ENCODE peak calls at places on chromosomes 6 and 20, in six cellular contexts. One of them, this sample, is unnamed. For H3K4me1 and H3K27me3, the result is how much of the 10 kb centered on the place peaks cover.

GRCh38 chr6:28675600-28675999 is 149.9 kb downstream of the GPX5 start:
- DNase-seq in GM23248: no peak
- DNase-seq in psoas muscle: no peak
- DNase-seq in hepatocyte: no peak
- DNase-seq in PC-9: no peak
- DNase-seq in lung: no peak
- DNase-seq in this sample: no peak

GRCh38 chr6:114762145-114762544 is 419.3 kb upstream of the HS3ST5 start:
- DNase-seq in GM23248: no peak
- DNase-seq in psoas muscle: no peak
- DNase-seq in hepatocyte: no peak
- DNase-seq in PC-9: no peak
- DNase-seq in lung: no peak
- DNase-seq in this sample: no peak

GRCh38 chr6:108453601-108454157 is 107.0 kb upstream of the FOXO3 start:
- DNase-seq in GM23248: peak
- DNase-seq in psoas muscle: no peak
- DNase-seq in hepatocyte: no peak
- DNase-seq in PC-9: no peak
- DNase-seq in lung: no peak
- DNase-seq in this sample: no peak

GRCh38 chr20:57495978-57496377 is 29.0 kb downstream of the CTCFL start:
- DNase-seq in GM23248: no peak
- DNase-seq in psoas muscle: no peak
- DNase-seq in hepatocyte: no peak
- DNase-seq in PC-9: no peak
- DNase-seq in lung: no peak
- DNase-seq in this sample: no peak

GRCh38 chr6:12635813-12636212 is 80.8 kb upstream of the PHACTR1 start:
- DNase-seq in GM23248: peak
- DNase-seq in psoas muscle: no peak
- DNase-seq in hepatocyte: no peak
- DNase-seq in PC-9: no peak
- DNase-seq in lung: no peak
- DNase-seq in this sample: no peak

GRCh38 chr6:99589290-99589672 is 17.4 kb upstream of the PRDM13 start:
- DNase-seq in GM23248: peak
- DNase-seq in psoas muscle: no peak
- DNase-seq in hepatocyte: no peak
- DNase-seq in PC-9: no peak
- DNase-seq in lung: no peak
- DNase-seq in this sample: no peak

GRCh38 chr20:33401922-33402369 is 627 bp upstream of the CDK5RAP1 start:
- DNase-seq in GM23248: peak
- DNase-seq in psoas muscle: no peak
- DNase-seq in hepatocyte: no peak
- DNase-seq in PC-9: no peak
- DNase-seq in lung: no peak
- DNase-seq in this sample: no peak

GRCh38 chr6:16097382-16098171 is 31.3 kb upstream of the MYLIP start:
- DNase-seq in GM23248: no peak
- DNase-seq in psoas muscle: no peak
- DNase-seq in hepatocyte: no peak
- DNase-seq in PC-9: no peak
- DNase-seq in lung: no peak
- DNase-seq in this sample: no peak

GRCh38 chr6:44539701-44540100 is 152.2 kb downstream of the CDC5L start:
- DNase-seq in GM23248: no peak
- DNase-seq in psoas muscle: no peak
- DNase-seq in hepatocyte: no peak
- DNase-seq in PC-9: no peak
- DNase-seq in lung: no peak
- DNase-seq in this sample: no peak

GRCh38 chr6:108559884-108560462 is 744 bp upstream of the FOXO3 start:
- DNase-seq in GM23248: peak
- DNase-seq in psoas muscle: peak
- DNase-seq in hepatocyte: peak
- DNase-seq in PC-9: peak
- DNase-seq in lung: peak
- DNase-seq in this sample: no peak

GRCh38 chr20:41655966-41656685 is 37.9 kb upstream of the CHD6 start:
- DNase-seq in GM23248: no peak
- DNase-seq in psoas muscle: no peak
- DNase-seq in hepatocyte: no peak
- DNase-seq in PC-9: no peak
- DNase-seq in lung: no peak
- DNase-seq in this sample: no peak

GRCh38 chr20:41650221-41650948 is 32.2 kb upstream of the CHD6 start:
- DNase-seq in GM23248: no peak
- DNase-seq in psoas muscle: no peak
- DNase-seq in hepatocyte: peak
- DNase-seq in PC-9: peak
- DNase-seq in lung: no peak
- DNase-seq in this sample: no peak

GRCh38 chr20:41654884-41655283 is 36.7 kb upstream of the CHD6 start:
- DNase-seq in GM23248: peak
- DNase-seq in psoas muscle: no peak
- DNase-seq in hepatocyte: peak
- DNase-seq in PC-9: no peak
- DNase-seq in lung: no peak
- DNase-seq in this sample: no peak

GRCh38 chr20:41657655-41658054 is 39.5 kb upstream of the CHD6 start:
- DNase-seq in GM23248: no peak
- DNase-seq in psoas muscle: no peak
- DNase-seq in hepatocyte: no peak
- DNase-seq in PC-9: no peak
- DNase-seq in lung: no peak
- DNase-seq in this sample: no peak

DNA sequence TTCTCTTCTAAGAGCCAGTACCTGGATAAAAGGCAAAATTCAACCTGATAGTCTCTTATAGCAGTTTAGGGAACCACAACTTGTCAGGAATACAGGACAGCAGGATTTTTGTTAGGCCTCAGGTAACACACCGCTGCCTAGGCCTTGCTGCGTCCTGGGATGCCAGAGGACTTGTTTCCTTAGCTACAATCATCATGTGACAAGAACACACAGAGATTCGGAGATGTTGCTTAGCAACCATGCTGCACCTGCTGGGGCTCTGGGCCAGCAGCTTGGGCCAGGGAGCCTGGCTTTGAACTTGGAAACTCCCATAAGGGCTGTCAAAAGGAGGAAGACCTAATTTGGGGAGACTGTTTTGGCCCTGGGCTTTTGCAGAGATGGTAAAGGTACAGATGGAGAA is 36.1 kb upstream of the CHD6 start:
- DNase-seq in GM23248: no peak
- DNase-seq in psoas muscle: no peak
- DNase-seq in hepatocyte: no peak
- DNase-seq in PC-9: no peak
- DNase-seq in lung: no peak
- DNase-seq in this sample: no peak
- H3K4me1 ChIP-seq in GM23248: under half
- H3K4me1 ChIP-seq in psoas muscle: under half
- H3K4me1 ChIP-seq in hepatocyte: under half
- H3K4me1 ChIP-seq in PC-9: under half
- H3K4me1 ChIP-seq in lung: under half
- H3K4me1 ChIP-seq in this sample: under half

DNA sequence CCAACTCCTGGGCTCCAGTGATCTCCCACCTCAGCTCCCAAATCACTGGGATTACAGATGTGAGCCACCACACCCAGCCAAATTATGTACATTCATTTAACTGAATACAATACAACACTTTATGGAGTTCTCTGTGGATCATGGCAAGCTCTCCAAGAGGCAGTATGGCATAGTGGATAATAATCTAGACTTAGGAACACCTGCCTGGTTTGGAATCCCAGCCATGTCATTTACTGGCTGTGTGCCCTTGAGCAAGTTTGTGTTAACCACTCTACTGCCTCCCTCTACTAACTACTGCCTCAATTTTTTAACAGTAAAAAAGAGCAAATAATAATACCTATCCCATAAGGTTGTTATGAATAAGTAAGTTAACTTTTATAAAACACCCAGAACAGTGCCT is 1.9 kb upstream of the ETV7 start:
- DNase-seq in GM23248: no peak
- DNase-seq in psoas muscle: no peak
- DNase-seq in hepatocyte: no peak
- DNase-seq in PC-9: no peak
- DNase-seq in lung: no peak
- DNase-seq in this sample: no peak
- H3K27me3 ChIP-seq in GM23248: under half
- H3K27me3 ChIP-seq in psoas muscle: under half
- H3K27me3 ChIP-seq in hepatocyte: under half
- H3K27me3 ChIP-seq in PC-9: under half
- H3K27me3 ChIP-seq in lung: under half
- H3K27me3 ChIP-seq in this sample: under half

GRCh38 chr20:20731000-20731944 is 18.8 kb upstream of the RALGAPA2 start:
- DNase-seq in GM23248: no peak
- DNase-seq in psoas muscle: no peak
- DNase-seq in hepatocyte: no peak
- DNase-seq in PC-9: no peak
- DNase-seq in lung: no peak
- DNase-seq in this sample: no peak

GRCh38 chr20:20732641-20733040 is 20.2 kb upstream of the RALGAPA2 start:
- DNase-seq in GM23248: no peak
- DNase-seq in psoas muscle: no peak
- DNase-seq in hepatocyte: no peak
- DNase-seq in PC-9: no peak
- DNase-seq in lung: no peak
- DNase-seq in this sample: no peak

GRCh38 chr20:20733943-20734342 is 21.5 kb upstream of the RALGAPA2 start:
- DNase-seq in GM23248: no peak
- DNase-seq in psoas muscle: no peak
- DNase-seq in hepatocyte: no peak
- DNase-seq in PC-9: no peak
- DNase-seq in lung: no peak
- DNase-seq in this sample: no peak

GRCh38 chr20:20729563-20729962 is 17.1 kb upstream of the RALGAPA2 start:
- DNase-seq in GM23248: no peak
- DNase-seq in psoas muscle: no peak
- DNase-seq in hepatocyte: no peak
- DNase-seq in PC-9: no peak
- DNase-seq in lung: no peak
- DNase-seq in this sample: no peak

GRCh38 chr20:20731945-20732296 is 19.5 kb upstream of the RALGAPA2 start:
- DNase-seq in GM23248: peak
- DNase-seq in psoas muscle: no peak
- DNase-seq in hepatocyte: no peak
- DNase-seq in PC-9: no peak
- DNase-seq in lung: no peak
- DNase-seq in this sample: no peak
- H3K4me3 ChIP-seq in GM23248: no peak
- H3K4me3 ChIP-seq in psoas muscle: no peak
- H3K4me3 ChIP-seq in hepatocyte: no peak
- H3K4me3 ChIP-seq in PC-9: no peak
- H3K4me3 ChIP-seq in lung: no peak
- H3K4me3 ChIP-seq in this sample: no peak

DNA sequence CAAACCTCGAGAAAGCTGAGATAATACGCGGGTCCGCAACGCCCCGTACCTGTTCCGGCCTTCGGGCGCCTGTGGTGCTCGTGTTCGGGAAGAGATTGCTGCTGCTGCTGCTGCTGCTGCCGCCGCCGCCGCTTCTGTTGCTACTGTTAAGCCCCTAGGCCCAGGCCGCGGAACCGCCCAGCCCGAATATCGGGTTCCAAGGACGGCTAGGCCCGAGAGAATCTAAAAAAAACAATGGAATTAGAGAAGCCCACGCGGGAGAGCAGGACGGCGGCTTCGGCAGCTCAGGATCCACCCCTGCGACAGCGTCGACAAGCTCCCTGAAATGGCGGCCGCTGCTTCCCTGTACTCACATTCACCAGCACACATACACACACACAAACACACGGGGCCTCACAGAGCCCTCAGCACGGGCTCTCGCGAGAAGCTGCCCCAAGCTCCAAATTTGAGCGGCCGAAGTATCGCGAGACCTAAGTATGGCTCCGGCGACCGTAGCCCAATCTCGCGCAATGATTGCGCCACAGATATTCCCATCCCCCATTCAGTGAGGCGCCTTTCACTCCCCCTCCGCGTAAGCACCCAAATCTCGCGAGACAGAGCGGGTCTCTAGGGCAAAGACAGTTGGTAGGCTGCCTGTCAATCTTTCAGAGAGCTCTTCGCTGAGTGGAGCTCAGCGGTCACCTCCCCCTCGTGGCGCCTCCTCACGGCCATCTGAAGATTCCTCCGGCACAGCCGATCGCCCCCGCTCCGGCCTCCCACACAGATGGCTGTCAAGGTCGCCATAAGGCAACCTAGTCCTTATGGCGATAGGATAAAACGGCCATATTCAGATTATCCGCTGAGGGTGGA is at the start of gene RBM39:
- DNase-seq in GM23248: peak
- DNase-seq in psoas muscle: peak
- DNase-seq in hepatocyte: peak
- DNase-seq in PC-9: peak
- DNase-seq in lung: peak
- DNase-seq in this sample: peak
- H3K4me1 ChIP-seq in GM23248: under half
- H3K4me1 ChIP-seq in psoas muscle: under half
- H3K4me1 ChIP-seq in hepatocyte: under half
- H3K4me1 ChIP-seq in PC-9: under half
- H3K4me1 ChIP-seq in lung: under half
- H3K4me1 ChIP-seq in this sample: half or more

GRCh38 chr6:15021074-15021473 is 224.8 kb upstream of the JARID2 start:
- DNase-seq in GM23248: no peak
- DNase-seq in psoas muscle: no peak
- DNase-seq in hepatocyte: no peak
- DNase-seq in PC-9: no peak
- DNase-seq in lung: no peak
- DNase-seq in this sample: no peak

GRCh38 chr6:15027472-15027871 is 218.4 kb upstream of the JARID2 start:
- DNase-seq in GM23248: no peak
- DNase-seq in psoas muscle: no peak
- DNase-seq in hepatocyte: no peak
- DNase-seq in PC-9: no peak
- DNase-seq in lung: no peak
- DNase-seq in this sample: no peak

GRCh38 chr6:15026832-15027231 is 219.0 kb upstream of the JARID2 start:
- DNase-seq in GM23248: no peak
- DNase-seq in psoas muscle: no peak
- DNase-seq in hepatocyte: peak
- DNase-seq in PC-9: peak
- DNase-seq in lung: peak
- DNase-seq in this sample: no peak

GRCh38 chr6:15023448-15023847 is 222.4 kb upstream of the JARID2 start:
- DNase-seq in GM23248: no peak
- DNase-seq in psoas muscle: no peak
- DNase-seq in hepatocyte: no peak
- DNase-seq in PC-9: peak
- DNase-seq in lung: no peak
- DNase-seq in this sample: peak

DNA sequence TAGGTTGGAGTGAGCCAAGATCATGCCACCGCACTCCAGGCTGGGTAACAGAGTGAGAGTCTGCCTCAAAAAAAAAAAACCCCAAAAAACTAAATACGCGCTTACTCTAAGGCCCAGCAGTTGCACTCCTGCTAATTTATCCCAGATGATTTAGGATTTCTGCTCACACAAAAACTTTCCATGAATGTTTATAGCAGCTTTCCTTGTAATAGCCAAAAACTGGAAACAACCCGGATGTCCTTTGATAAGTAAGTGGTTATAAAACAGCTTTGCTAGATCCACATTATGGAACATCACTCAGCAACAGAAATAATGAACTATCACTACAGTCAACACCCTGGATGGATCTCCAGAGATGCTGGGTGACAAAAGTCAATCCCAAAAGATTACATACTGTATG is 220.5 kb upstream of the JARID2 start:
- DNase-seq in GM23248: no peak
- DNase-seq in psoas muscle: no peak
- DNase-seq in hepatocyte: no peak
- DNase-seq in PC-9: no peak
- DNase-seq in lung: no peak
- DNase-seq in this sample: no peak
- H3K27me3 ChIP-seq in GM23248: under half
- H3K27me3 ChIP-seq in psoas muscle: under half
- H3K27me3 ChIP-seq in hepatocyte: under half
- H3K27me3 ChIP-seq in PC-9: under half
- H3K27me3 ChIP-seq in lung: under half
- H3K27me3 ChIP-seq in this sample: under half